ENCODE peak calls at places on chromosomes 1 and 21, in ten cellular contexts. J, W, O, Y, Z, M, G, N, H and V are unnamed samples.

GRCh38 chr1:181390350-181391080 is 92.8 kb upstream of the CACNA1E start:
- ATAC-seq in J (no peak), O (no peak), G (no peak), N (peak; percentile 9), H (no peak), Z (no peak), M (no peak), W (no peak), Y (no peak), V (no peak)

GRCh38 chr21:44789880-44790279 is 11.7 kb downstream of the UBE2G2 start:
- ATAC-seq in J (no peak), G (no peak), M (no peak), W (no peak), Y (no peak), H (no peak), N (no peak), Z (no peak), O (no peak), V (no peak)

GRCh38 chr21:25578070-25578961 is 29.0 kb downstream of the MRPL39 start:
- ATAC-seq in G (no peak), Z (no peak), J (no peak), Y (no peak), H (peak; percentile 45), O (peak; percentile 60), W (no peak), M (no peak), N (no peak), V (peak; percentile 11)

GRCh38 chr1:160664573-160665051 is 17.8 kb upstream of the SLAMF1 start:
- ATAC-seq in Z (no peak), O (peak; percentile 81), M (peak; percentile 94), J (no peak), H (peak; percentile 83), W (no peak), N (peak; percentile 38), Y (no peak), G (peak; percentile 79), V (no peak)

GRCh38 chr21:27761623-27762022 is 794.7 kb upstream of the ADAMTS5 start:
- ATAC-seq in W (no peak), Z (peak; percentile 17), N (no peak), Y (peak; percentile 19), H (no peak), J (no peak), G (no peak), M (no peak), O (no peak), V (no peak)

GRCh38 chr1:220300442-220301121 is 28.3 kb upstream of the RAB3GAP2 start:
- ATAC-seq in H (no peak), M (no peak), N (peak; percentile 85), J (peak; percentile 45), W (peak; percentile 92), G (no peak), O (no peak), Y (peak; percentile 50), Z (peak; percentile 88), V (peak; percentile 95)

GRCh38 chr21:41897690-41898089 is 18.5 kb upstream of the PRDM15 start:
- ATAC-seq in H (no peak), N (no peak), W (no peak), O (no peak), Y (peak; percentile 58), J (no peak), M (no peak), Z (no peak), G (no peak), V (no peak)

GRCh38 chr21:27371688-27372331 is 404.9 kb upstream of the ADAMTS5 start:
- ATAC-seq in W (no peak), Z (no peak), H (no peak), J (no peak), M (no peak), Y (no peak), O (no peak), G (no peak), N (no peak), V (no peak)

GRCh38 chr1:58356402-58356801 is 190.1 kb downstream of the OMA1 start:
- ATAC-seq in W (no peak), J (no peak), G (no peak), H (no peak), Y (no peak), O (no peak), Z (no peak), N (no peak), M (no peak), V (no peak)

GRCh38 chr1:228334226-228334935 is 72.3 kb downstream of the TRIM11 start:
- ATAC-seq in M (no peak), H (no peak), N (no peak), O (no peak), G (no peak), J (no peak), Z (no peak), Y (no peak), W (no peak), V (no peak)

GRCh38 chr1:50452700-50453099 is 29.5 kb upstream of the DMRTA2 start:
- ATAC-seq in G (peak; percentile 65), O (peak; percentile 54), Y (no peak), H (no peak), W (no peak), M (peak; percentile 32), J (no peak), Z (no peak), N (no peak), V (no peak)

GRCh38 chr1:160371691-160372208 is 4.9 kb downstream of the NHLH1 start:
- ATAC-seq in W (no peak), H (no peak), M (no peak), N (no peak), Z (no peak), Y (no peak), J (no peak), O (no peak), G (no peak), V (no peak)

GRCh38 chr1:118396824-118397530 is 211.9 kb upstream of the SPAG17 start:
- ATAC-seq in G (no peak), M (no peak), H (no peak), J (no peak), O (no peak), N (no peak), Z (no peak), W (no peak), Y (no peak), V (no peak)